ENCODE peak calls at places on chromosome 12, in seven cellular contexts. T, N, F, G, C, H and U are unnamed samples. For H3K4me1, the result is how much of the 10 kb centered on the place peaks cover.

GRCh38 chr12:132471011-132471857 is 18.7 kb upstream of the FBRSL1 start:
- DNase-seq in H (no peak), F (no peak), N (no peak), T (no peak), C (no peak), G (no peak), U (no peak)

GRCh38 chr12:66733321-66733720 is 54.4 kb upstream of the GRIP1 start:
- DNase-seq in G (no peak), N (no peak), H (no peak), F (no peak), C (no peak), T (no peak), U (no peak)

GRCh38 chr12:26822051-26822450 is 10.9 kb downstream of the ITPR2 start:
- DNase-seq in H (no peak), C (no peak), G (no peak), F (no peak), N (no peak), T (no peak), U (no peak)

GRCh38 chr12:84764006-84764405 is 148.6 kb downstream of the SLC6A15 start:
- DNase-seq in H (no peak), N (no peak), F (no peak), C (no peak), T (no peak), G (no peak), U (no peak)

GRCh38 chr12:113230315-113231274 is 9.3 kb downstream of the TPCN1 start:
- DNase-seq in H (no peak), G (no peak), N (no peak), C (peak), T (no peak), F (no peak), U (no peak)

GRCh38 chr12:66235626-66236281 is 46.7 kb downstream of the IRAK3 start:
- DNase-seq in F (no peak), C (no peak), G (no peak), T (no peak), N (no peak), H (no peak), U (no peak)

GRCh38 chr12:67415473-67415872 is 146.3 kb downstream of the CAND1 start:
- DNase-seq in T (no peak), F (no peak), C (no peak), G (no peak), H (peak), N (no peak), U (no peak)

GRCh38 chr12:126891789-126892188 is 1375.2 kb upstream of the TMEM132C start:
- DNase-seq in H (peak), T (no peak), F (no peak), C (no peak), G (no peak), N (no peak), U (no peak)

GRCh38 chr12:81257952-81258551 is 180.2 kb downstream of the ACSS3 start:
- DNase-seq in F (no peak), H (peak), G (no peak), C (no peak), T (no peak), N (no peak), U (no peak)

GRCh38 chr12:87756111-87756510 is 273.1 kb downstream of the C12orf50 start:
- DNase-seq in F (no peak), C (no peak), H (no peak), G (no peak), T (no peak), N (no peak), U (no peak)

GRCh38 chr12:15928870-15929571 is 17.9 kb downstream of the DERA start:
- DNase-seq in H (no peak), T (no peak), C (no peak), N (no peak), F (no peak), G (peak), U (peak)

GRCh38 chr12:51371295-51371953 is 19.8 kb downstream of the GALNT6 start:
- DNase-seq in F (peak), T (peak), C (no peak), H (peak), N (peak), G (peak), U (peak)

GRCh38 chr12:92034858-92035401 is 110.7 kb downstream of the BTG1 start:
- DNase-seq in T (peak), H (peak), G (peak), F (peak), N (peak), C (peak), U (peak)

GRCh38 chr12:53328043-53328435 is 6.6 kb upstream of the AAAS start:
- DNase-seq in G (no peak), N (no peak), F (no peak), C (no peak), T (no peak), H (no peak), U (no peak)

GRCh38 chr12:92408072-92408900 is 262.6 kb upstream of the BTG1 start:
- DNase-seq in H (peak), N (no peak), G (no peak), C (no peak), T (peak), F (no peak), U (no peak)

GRCh38 chr12:2893007-2893406 is 2.3 kb downstream of the TULP3 start:
- DNase-seq in T (no peak), F (peak), H (no peak), N (peak), C (no peak), G (no peak), U (no peak)

GRCh38 chr12:109804820-109805761 is 28.1 kb downstream of the TRPV4 start:
- DNase-seq in T (peak), H (peak), G (peak), F (peak), N (peak), C (peak), U (peak)

GRCh38 chr12:132904718-132905328 is 17.4 kb upstream of the CHFR start:
- DNase-seq in H (no peak), F (peak), C (peak), G (peak), T (peak), N (peak), U (peak)

GRCh38 chr12:121809712-121810116 is 5.9 kb downstream of the SETD1B start:
- DNase-seq in F (no peak), T (no peak), N (no peak), H (no peak), G (peak), C (no peak), U (no peak)

GRCh38 chr12:85029456-85029855 is 6.6 kb downstream of the TSPAN19 start:
- DNase-seq in H (peak), C (no peak), F (no peak), N (no peak), T (no peak), G (no peak), U (no peak)

GRCh38 chr12:10756194-10756593 is 33.1 kb upstream of the YBX3 start:
- DNase-seq in H (no peak), F (no peak), C (no peak), G (no peak), T (no peak), N (no peak), U (no peak)

GRCh38 chr12:10747730-10748129 is 24.6 kb upstream of the YBX3 start:
- DNase-seq in G (no peak), N (no peak), F (no peak), C (no peak), H (no peak), T (no peak), U (no peak)

GRCh38 chr12:10749700-10750384 is 26.7 kb upstream of the YBX3 start:
- DNase-seq in F (peak), H (peak), G (peak), C (no peak), N (peak), T (peak), U (peak)

GRCh38 chr12:10753066-10753465 is 29.9 kb upstream of the YBX3 start:
- DNase-seq in G (no peak), C (no peak), T (no peak), N (no peak), F (no peak), H (no peak), U (no peak)

GRCh38 chr12:10750385-10750727 is 27.2 kb upstream of the YBX3 start:
- DNase-seq in F (no peak), C (no peak), N (no peak), G (no peak), H (no peak), T (no peak), U (no peak)
- TF ChIP-seq CTCF in F (no peak), C (no peak), N (no peak), G (no peak), H (no peak), T (no peak), U (peak)

GRCh38 chr12:75503866-75504265 is 7.5 kb downstream of the KRR1 start:
- DNase-seq in N (no peak), C (no peak), F (no peak), G (no peak), H (no peak), T (no peak), U (no peak)
- H3K4me3 ChIP-seq in N (no peak), C (no peak), F (no peak), G (no peak), H (no peak), T (no peak), U (no peak)

DNA sequence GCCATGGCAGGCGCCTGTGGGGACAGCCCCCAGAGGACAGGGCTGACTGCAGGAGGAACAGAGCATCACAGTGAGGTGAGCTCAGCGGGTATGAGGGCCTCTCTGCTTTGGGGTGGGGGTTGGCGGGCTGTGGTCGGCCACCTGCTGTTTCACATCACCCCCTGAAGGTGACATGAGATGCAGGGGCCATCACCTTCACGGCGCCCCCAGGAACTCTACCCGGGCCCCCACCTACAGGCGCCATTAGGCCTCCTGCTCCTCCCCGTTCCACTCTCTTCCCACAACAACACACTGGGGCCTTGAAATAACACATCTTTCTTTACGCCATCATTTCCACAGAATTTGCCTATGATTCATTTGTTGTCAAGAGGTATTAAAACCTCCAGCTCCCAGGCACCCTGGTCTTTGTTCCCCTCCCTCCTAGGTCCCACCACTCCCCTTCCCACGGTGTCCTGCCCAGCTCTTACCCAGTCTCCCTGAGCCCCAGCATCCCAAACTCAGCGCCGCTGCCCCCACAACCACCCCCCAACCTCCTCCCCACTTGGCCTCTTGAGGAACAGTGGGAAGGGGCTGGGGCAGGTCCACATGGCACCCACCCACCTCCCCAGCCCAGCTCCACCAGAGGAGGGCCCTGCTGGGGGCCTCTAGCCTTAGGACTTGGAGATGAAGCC is 12.7 kb upstream of the HDAC7 start:
- DNase-seq in F (no peak), H (no peak), T (no peak), G (no peak), N (peak), C (no peak), U (no peak)
- H3K4me1 ChIP-seq in F (under half), H (under half), T (under half), G (under half), N (under half), C (under half), U (under half)

GRCh38 chr12:123660328-123660727 is 10.6 kb upstream of the TCTN2 start:
- DNase-seq in C (no peak), H (no peak), N (no peak), F (no peak), G (no peak), T (no peak), U (no peak)
- TF ChIP-seq CTCF in C (no peak), H (no peak), N (no peak), F (no peak), G (no peak), T (no peak), U (no peak)

GRCh38 chr12:110912263-110912662 is 8.1 kb downstream of the MYL2 start:
- DNase-seq in C (no peak), F (no peak), H (no peak), T (no peak), N (no peak), G (no peak), U (no peak)

GRCh38 chr12:110916295-110916875 is 4.0 kb downstream of the MYL2 start:
- DNase-seq in F (no peak), C (no peak), H (no peak), G (no peak), T (no peak), N (no peak), U (no peak)

GRCh38 chr12:110917467-110917866 is 2.9 kb downstream of the MYL2 start:
- DNase-seq in N (no peak), G (no peak), F (no peak), T (no peak), H (peak), C (no peak), U (no peak)

GRCh38 chr12:110917961-110918360 is 2.4 kb downstream of the MYL2 start:
- DNase-seq in F (no peak), C (no peak), T (no peak), G (no peak), H (no peak), N (no peak), U (no peak)

DNA sequence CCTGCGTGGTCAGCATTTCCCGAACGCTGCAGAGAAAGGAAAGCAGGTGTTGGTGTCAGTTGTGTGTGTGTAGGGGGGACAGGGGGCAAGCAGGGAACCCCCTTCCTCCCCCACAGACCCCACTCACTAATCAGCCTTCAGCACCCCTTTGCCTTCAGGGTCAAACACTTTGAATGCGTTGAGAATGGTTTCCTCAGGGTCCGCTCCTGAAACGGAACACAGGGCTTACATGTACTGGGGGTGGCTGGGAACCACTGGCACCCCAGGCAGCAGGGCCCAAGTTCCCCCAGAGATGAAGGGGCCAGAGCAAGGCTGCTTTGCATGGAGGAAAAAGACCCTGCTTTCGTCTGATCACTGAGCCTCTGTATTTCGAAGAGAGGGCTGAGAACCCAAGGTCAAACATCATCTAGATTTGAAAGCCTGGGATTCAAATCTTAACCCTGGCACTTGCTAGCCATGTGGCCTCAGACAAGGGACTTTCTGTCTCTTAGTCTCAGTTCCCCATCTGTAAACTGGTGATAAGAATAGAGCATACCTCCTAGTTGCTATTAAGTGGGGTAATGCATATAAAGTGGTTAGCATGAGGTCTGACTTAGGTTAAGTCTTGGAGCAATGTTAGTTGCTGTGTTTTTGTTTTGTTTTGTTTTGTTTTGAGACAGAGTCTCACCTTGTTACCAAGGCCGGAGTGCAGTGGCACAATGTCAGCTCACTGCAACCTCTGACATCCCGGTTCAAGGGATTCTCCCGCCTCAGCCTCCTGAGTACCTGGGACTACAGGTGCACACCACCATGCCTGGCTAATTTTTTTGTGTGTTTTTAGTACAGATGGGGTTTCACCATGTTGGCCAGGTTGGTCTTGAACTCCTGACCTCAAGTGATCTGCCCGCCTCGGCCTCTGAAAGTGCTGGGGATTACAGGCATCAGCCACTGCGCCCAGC is 7.0 kb downstream of the MYL2 start:
- DNase-seq in G (no peak), H (no peak), N (no peak), C (no peak), F (no peak), T (no peak), U (no peak)
- H3K4me3 ChIP-seq in G (no peak), H (no peak), N (no peak), C (no peak), F (no peak), T (no peak), U (no peak)